ENCODE peak calls at places on chromosomes 1 and 21, in four cellular contexts. V is stimulated activated CD4-positive, alpha-beta T cell treated with anti-CD3 and anti-CD28 coated beads, Interleukin-1b, Interleukin-23, amount 100 ng/mL, for 48 hours; H is HEK293T; G is NCI-H1105 treated with DMSO at 0.1 percent for 48 hours. W is an unnamed sample.

GRCh38 chr1:26378088-26378878 is 5.7 kb upstream of the ZNF683 start:
- DNase-seq in V (peak; percentile 71), H (no peak), G (no peak), W (peak; percentile 99)

GRCh38 chr1:161506336-161507223 is 1.3 kb downstream of the FCGR2A start:
- DNase-seq in V (no peak), H (no peak), G (peak; percentile 38), W (no peak)

GRCh38 chr1:226548281-226549093 is at the start of gene STUM:
- DNase-seq in V (peak; percentile 6), H (peak; percentile 74), G (peak; percentile 27), W (peak; percentile 43)

GRCh38 chr1:223703668-223704013 is 8.7 kb upstream of the CAPN2 start:
- DNase-seq in V (no peak), H (no peak), G (no peak), W (no peak)

GRCh38 chr1:2611034-2611501 is 21.7 kb downstream of the MMEL1 start:
- DNase-seq in V (peak; percentile 33), H (peak; percentile 80), G (no peak), W (peak; percentile 26)

GRCh38 chr1:113686891-113687624 is 72.2 kb downstream of the PHTF1 start:
- DNase-seq in V (no peak), H (no peak), G (no peak), W (peak; percentile 60)

GRCh38 chr21:36887983-36888382 is 78.5 kb downstream of the HLCS start:
- DNase-seq in V (no peak), H (no peak), G (peak; percentile 25), W (no peak)

GRCh38 chr1:171736204-171736603 is 5.7 kb downstream of the VAMP4 start:
- DNase-seq in V (no peak), H (no peak), G (no peak), W (no peak)

GRCh38 chr21:45971487-45972352 is 9.8 kb upstream of the COL6A1 start:
- DNase-seq in V (no peak), H (no peak), G (no peak), W (peak; percentile 85)

GRCh38 chr1:214902636-214903320 is 179.8 kb upstream of the KCNK2 start:
- DNase-seq in V (no peak), H (no peak), G (no peak), W (peak; percentile 80)

GRCh38 chr21:42469272-42469671 is 26.8 kb downstream of the RSPH1 start:
- DNase-seq in V (no peak), H (no peak), G (no peak), W (no peak)

GRCh38 chr21:37223804-37224345 is 43.3 kb downstream of the VPS26C start:
- DNase-seq in V (no peak), H (no peak), G (no peak), W (no peak)

GRCh38 chr1:31795801-31796621 is 19.8 kb downstream of the SPOCD1 start:
- DNase-seq in V (no peak), H (no peak), G (peak; percentile 89), W (peak; percentile 95)

GRCh38 chr1:107740574-107740973 is 224.4 kb downstream of the VAV3 start:
- DNase-seq in V (no peak), H (no peak), G (no peak), W (no peak)

GRCh38 chr1:89843279-89844121 is 22.7 kb downstream of the LRRC8D start:
- DNase-seq in V (peak; percentile 82), H (no peak), G (peak; percentile 77), W (peak; percentile 72)

GRCh38 chr1:227884370-227885134 is 63.2 kb downstream of the WNT9A start:
- DNase-seq in V (no peak), H (no peak), G (no peak), W (no peak)

GRCh38 chr1:47738560-47739182 is 258.5 kb downstream of the TRABD2B start:
- DNase-seq in V (no peak), H (peak; percentile 76), G (peak; percentile 37), W (peak; percentile 56)

GRCh38 chr1:109877320-109877771 is 33.3 kb upstream of the CSF1 start:
- DNase-seq in V (no peak), H (no peak), G (no peak), W (peak; percentile 98)

GRCh38 chr1:162670928-162671663 is 38.8 kb downstream of the DDR2 start:
- DNase-seq in V (no peak), H (no peak), G (no peak), W (peak; percentile 96)

GRCh38 chr1:65440915-65441314 is 20.4 kb downstream of the LEPR start:
- DNase-seq in V (no peak), H (no peak), G (no peak), W (peak; percentile 91)

GRCh38 chr1:230299148-230300006 is 126.8 kb downstream of the PGBD5 start:
- DNase-seq in V (no peak), H (no peak), G (no peak), W (no peak)

GRCh38 chr1:221669441-221669840 is 72.4 kb downstream of the DUSP10 start:
- DNase-seq in V (no peak), H (no peak), G (no peak), W (no peak)

GRCh38 chr1:36339215-36339614 is 15.8 kb upstream of the EVA1B start:
- DNase-seq in V (no peak), H (no peak), G (no peak), W (no peak)

GRCh38 chr1:203250936-203251335 is 21.5 kb upstream of the CHIT1 start:
- DNase-seq in V (no peak), H (no peak), G (no peak), W (no peak)

GRCh38 chr1:119664057-119664456 is 16.0 kb upstream of the ZNF697 start:
- DNase-seq in V (no peak), H (no peak), G (no peak), W (no peak)

GRCh38 chr1:67524143-67525052 is 94.2 kb upstream of the SERBP1 start:
- DNase-seq in V (no peak), H (no peak), G (peak; percentile 7), W (peak; percentile 45)

GRCh38 chr1:60865146-60865545 is 217.2 kb upstream of the NFIA start:
- DNase-seq in V (no peak), H (no peak), G (peak; percentile 86), W (no peak)

GRCh38 chr1:86714561-86715244 is 10.3 kb downstream of the SH3GLB1 start:
- DNase-seq in V (no peak), H (no peak), G (no peak), W (no peak)

W was measured in EH.